ENCODE peak calls at places on chromosome 18, in seven cellular contexts. One of them, this sample, is unnamed.

GRCh38 chr18:12038082-12038660 is 55.5 kb upstream of the ANKRD62 start:
- DNase-seq in left lung: peak; percentile 79
- DNase-seq in IMR-90: no peak
- DNase-seq in psoas muscle: peak; percentile 39
- DNase-seq in fibroblast of lung: peak; percentile 41
- DNase-seq in cardiac muscle cell: no peak
- DNase-seq in CD8-positive, alpha-beta T cell: no peak
- DNase-seq in this sample: no peak

GRCh38 chr18:79766308-79766707 is 31.4 kb upstream of the KCNG2 start:
- DNase-seq in left lung: no peak
- DNase-seq in IMR-90: no peak
- DNase-seq in psoas muscle: no peak
- DNase-seq in fibroblast of lung: no peak
- DNase-seq in cardiac muscle cell: no peak
- DNase-seq in CD8-positive, alpha-beta T cell: no peak
- DNase-seq in this sample: no peak

GRCh38 chr18:55998071-55998522 is 410.1 kb upstream of the TCF4 start:
- DNase-seq in left lung: peak; percentile 41
- DNase-seq in IMR-90: peak; percentile 56
- DNase-seq in psoas muscle: no peak
- DNase-seq in fibroblast of lung: peak; percentile 69
- DNase-seq in cardiac muscle cell: peak; percentile 19
- DNase-seq in CD8-positive, alpha-beta T cell: no peak
- DNase-seq in this sample: peak; percentile 7

GRCh38 chr18:23837591-23837990 is 148.3 kb downstream of the LAMA3 start:
- DNase-seq in left lung: no peak
- DNase-seq in IMR-90: peak; percentile 86
- DNase-seq in psoas muscle: no peak
- DNase-seq in fibroblast of lung: peak; percentile 90
- DNase-seq in cardiac muscle cell: no peak
- DNase-seq in CD8-positive, alpha-beta T cell: no peak
- DNase-seq in this sample: peak; percentile 89

GRCh38 chr18:42784612-42785011 is 330.9 kb downstream of the RIT2 start:
- DNase-seq in left lung: no peak
- DNase-seq in IMR-90: no peak
- DNase-seq in psoas muscle: no peak
- DNase-seq in fibroblast of lung: peak; percentile 38
- DNase-seq in cardiac muscle cell: no peak
- DNase-seq in CD8-positive, alpha-beta T cell: no peak
- DNase-seq in this sample: no peak

GRCh38 chr18:30709598-30709997 is 332.9 kb downstream of the DSC3 start:
- DNase-seq in left lung: no peak
- DNase-seq in IMR-90: no peak
- DNase-seq in psoas muscle: no peak
- DNase-seq in fibroblast of lung: no peak
- DNase-seq in cardiac muscle cell: no peak
- DNase-seq in CD8-positive, alpha-beta T cell: no peak
- DNase-seq in this sample: no peak

GRCh38 chr18:28116461-28116860 is 60.5 kb downstream of the CDH2 start:
- DNase-seq in left lung: no peak
- DNase-seq in IMR-90: no peak
- DNase-seq in psoas muscle: no peak
- DNase-seq in fibroblast of lung: no peak
- DNase-seq in cardiac muscle cell: no peak
- DNase-seq in CD8-positive, alpha-beta T cell: no peak
- DNase-seq in this sample: no peak

GRCh38 chr18:80120932-80121331 is 11.9 kb downstream of the ADNP2 start:
- DNase-seq in left lung: no peak
- DNase-seq in IMR-90: no peak
- DNase-seq in psoas muscle: no peak
- DNase-seq in fibroblast of lung: no peak
- DNase-seq in cardiac muscle cell: no peak
- DNase-seq in CD8-positive, alpha-beta T cell: no peak
- DNase-seq in this sample: no peak

GRCh38 chr18:56382541-56382940 is 255.9 kb downstream of the TXNL1 start:
- DNase-seq in left lung: no peak
- DNase-seq in IMR-90: no peak
- DNase-seq in psoas muscle: no peak
- DNase-seq in fibroblast of lung: peak; percentile 70
- DNase-seq in cardiac muscle cell: peak; percentile 54
- DNase-seq in CD8-positive, alpha-beta T cell: no peak
- DNase-seq in this sample: no peak

GRCh38 chr18:79580481-79581171 is 99.0 kb upstream of the CTDP1 start:
- DNase-seq in left lung: no peak
- DNase-seq in IMR-90: no peak
- DNase-seq in psoas muscle: no peak
- DNase-seq in fibroblast of lung: no peak
- DNase-seq in cardiac muscle cell: no peak
- DNase-seq in CD8-positive, alpha-beta T cell: no peak
- DNase-seq in this sample: no peak

GRCh38 chr18:56851774-56852173 is 200.6 kb downstream of the WDR7 start:
- DNase-seq in left lung: no peak
- DNase-seq in IMR-90: no peak
- DNase-seq in psoas muscle: no peak
- DNase-seq in fibroblast of lung: no peak
- DNase-seq in cardiac muscle cell: no peak
- DNase-seq in CD8-positive, alpha-beta T cell: no peak
- DNase-seq in this sample: no peak

GRCh38 chr18:58934933-58935577 is 70.4 kb downstream of the ZNF532 start:
- DNase-seq in left lung: no peak
- DNase-seq in IMR-90: no peak
- DNase-seq in psoas muscle: no peak
- DNase-seq in fibroblast of lung: no peak
- DNase-seq in cardiac muscle cell: no peak
- DNase-seq in CD8-positive, alpha-beta T cell: no peak
- DNase-seq in this sample: no peak

GRCh38 chr18:58929206-58929605 is 64.5 kb downstream of the ZNF532 start:
- DNase-seq in left lung: no peak
- DNase-seq in IMR-90: no peak
- DNase-seq in psoas muscle: no peak
- DNase-seq in fibroblast of lung: no peak
- DNase-seq in cardiac muscle cell: no peak
- DNase-seq in CD8-positive, alpha-beta T cell: no peak
- DNase-seq in this sample: no peak

GRCh38 chr18:58937204-58937603 is 72.5 kb downstream of the ZNF532 start:
- DNase-seq in left lung: no peak
- DNase-seq in IMR-90: peak; percentile 70
- DNase-seq in psoas muscle: no peak
- DNase-seq in fibroblast of lung: peak; percentile 67
- DNase-seq in cardiac muscle cell: no peak
- DNase-seq in CD8-positive, alpha-beta T cell: no peak
- DNase-seq in this sample: peak; percentile 34

GRCh38 chr18:58937913-58938312 is 73.2 kb downstream of the ZNF532 start:
- DNase-seq in left lung: no peak
- DNase-seq in IMR-90: peak; percentile 30
- DNase-seq in psoas muscle: no peak
- DNase-seq in fibroblast of lung: peak; percentile 31
- DNase-seq in cardiac muscle cell: no peak
- DNase-seq in CD8-positive, alpha-beta T cell: no peak
- DNase-seq in this sample: peak; percentile 51

GRCh38 chr18:58934356-58934755 is 69.7 kb downstream of the ZNF532 start:
- DNase-seq in left lung: no peak
- DNase-seq in IMR-90: no peak
- DNase-seq in psoas muscle: no peak
- DNase-seq in fibroblast of lung: no peak
- DNase-seq in cardiac muscle cell: no peak
- DNase-seq in CD8-positive, alpha-beta T cell: no peak
- DNase-seq in this sample: no peak
- H3K27ac ChIP-seq in left lung: no peak overlapping the region
- H3K27ac ChIP-seq in IMR-90: no peak overlapping the region
- H3K27ac ChIP-seq in psoas muscle: no peak overlapping the region
- H3K27ac ChIP-seq in fibroblast of lung: no peak overlapping the region
- H3K27ac ChIP-seq in cardiac muscle cell: peak overlapping the region; percentile 17
- H3K27ac ChIP-seq in CD8-positive, alpha-beta T cell: no peak overlapping the region
- H3K27ac ChIP-seq in this sample: no peak overlapping the region

GRCh38 chr18:9684901-9685738 is 23.0 kb upstream of the RAB31 start:
- DNase-seq in left lung: no peak
- DNase-seq in IMR-90: peak; percentile 64
- DNase-seq in psoas muscle: peak; percentile 51
- DNase-seq in fibroblast of lung: peak; percentile 81
- DNase-seq in cardiac muscle cell: no peak
- DNase-seq in CD8-positive, alpha-beta T cell: no peak
- DNase-seq in this sample: no peak
- H3K4me3 ChIP-seq in left lung: no peak overlapping the region
- H3K4me3 ChIP-seq in IMR-90: no peak overlapping the region
- H3K4me3 ChIP-seq in psoas muscle: no peak overlapping the region
- H3K4me3 ChIP-seq in fibroblast of lung: no peak overlapping the region
- H3K4me3 ChIP-seq in cardiac muscle cell: no peak overlapping the region
- H3K4me3 ChIP-seq in CD8-positive, alpha-beta T cell: no peak overlapping the region
- H3K4me3 ChIP-seq in this sample: no peak overlapping the region

GRCh38 chr18:46474487-46475366 is 182.3 kb downstream of the LOXHD1 start:
- DNase-seq in left lung: no peak
- DNase-seq in IMR-90: no peak
- DNase-seq in psoas muscle: no peak
- DNase-seq in fibroblast of lung: no peak
- DNase-seq in cardiac muscle cell: peak; percentile 23
- DNase-seq in CD8-positive, alpha-beta T cell: no peak
- DNase-seq in this sample: no peak

GRCh38 chr18:46471809-46472498 is 185.1 kb downstream of the LOXHD1 start:
- DNase-seq in left lung: no peak
- DNase-seq in IMR-90: no peak
- DNase-seq in psoas muscle: no peak
- DNase-seq in fibroblast of lung: no peak
- DNase-seq in cardiac muscle cell: no peak
- DNase-seq in CD8-positive, alpha-beta T cell: no peak
- DNase-seq in this sample: no peak

GRCh38 chr18:46468431-46469180 is 188.4 kb downstream of the LOXHD1 start:
- DNase-seq in left lung: no peak
- DNase-seq in IMR-90: no peak
- DNase-seq in psoas muscle: no peak
- DNase-seq in fibroblast of lung: no peak
- DNase-seq in cardiac muscle cell: no peak
- DNase-seq in CD8-positive, alpha-beta T cell: no peak
- DNase-seq in this sample: no peak

GRCh38 chr18:46469186-46469915 is 187.7 kb downstream of the LOXHD1 start:
- DNase-seq in left lung: no peak
- DNase-seq in IMR-90: no peak
- DNase-seq in psoas muscle: no peak
- DNase-seq in fibroblast of lung: peak; percentile 23
- DNase-seq in cardiac muscle cell: peak; percentile 28
- DNase-seq in CD8-positive, alpha-beta T cell: no peak
- DNase-seq in this sample: no peak

DNA sequence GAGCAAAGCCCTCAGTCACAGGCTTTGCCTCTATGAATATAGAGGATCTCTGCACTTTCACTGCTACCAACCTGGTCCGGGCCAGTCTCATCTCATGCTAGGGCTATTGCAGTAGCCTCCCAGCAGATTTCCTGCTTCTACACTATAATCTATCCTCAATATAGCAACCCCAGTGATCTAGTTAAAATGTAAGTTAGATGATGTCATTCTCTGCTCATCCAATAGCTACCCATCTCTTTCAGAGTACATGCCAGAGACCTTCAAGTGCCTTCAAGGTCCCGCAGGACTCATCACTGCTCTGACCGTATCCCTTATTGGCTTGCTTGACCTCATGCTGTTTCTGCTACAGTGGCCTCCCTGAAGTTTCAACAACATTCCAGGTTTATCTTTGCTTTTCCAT is 186.3 kb downstream of the LOXHD1 start:
- DNase-seq in left lung: no peak
- DNase-seq in IMR-90: no peak
- DNase-seq in psoas muscle: no peak
- DNase-seq in fibroblast of lung: no peak
- DNase-seq in cardiac muscle cell: no peak
- DNase-seq in CD8-positive, alpha-beta T cell: no peak
- DNase-seq in this sample: no peak
- H3K27me3 ChIP-seq in left lung: no peaks in the 10 kb centered on the region
- H3K27me3 ChIP-seq in IMR-90: no peaks in the 10 kb centered on the region
- H3K27me3 ChIP-seq in psoas muscle: no peaks in the 10 kb centered on the region
- H3K27me3 ChIP-seq in fibroblast of lung: no peaks in the 10 kb centered on the region
- H3K27me3 ChIP-seq in cardiac muscle cell: no peaks in the 10 kb centered on the region
- H3K27me3 ChIP-seq in CD8-positive, alpha-beta T cell: no peaks in the 10 kb centered on the region
- H3K27me3 ChIP-seq in this sample: no peaks in the 10 kb centered on the region

GRCh38 chr18:48857023-48857694 is 93.6 kb downstream of the SMAD7 start:
- DNase-seq in left lung: no peak
- DNase-seq in IMR-90: no peak
- DNase-seq in psoas muscle: no peak
- DNase-seq in fibroblast of lung: no peak
- DNase-seq in cardiac muscle cell: no peak
- DNase-seq in CD8-positive, alpha-beta T cell: no peak
- DNase-seq in this sample: no peak

GRCh38 chr18:48858676-48859075 is 92.1 kb downstream of the SMAD7 start:
- DNase-seq in left lung: no peak
- DNase-seq in IMR-90: no peak
- DNase-seq in psoas muscle: no peak
- DNase-seq in fibroblast of lung: no peak
- DNase-seq in cardiac muscle cell: no peak
- DNase-seq in CD8-positive, alpha-beta T cell: no peak
- DNase-seq in this sample: no peak

GRCh38 chr18:48860276-48861180 is 90.2 kb downstream of the SMAD7 start:
- DNase-seq in left lung: no peak
- DNase-seq in IMR-90: no peak
- DNase-seq in psoas muscle: no peak
- DNase-seq in fibroblast of lung: no peak
- DNase-seq in cardiac muscle cell: no peak
- DNase-seq in CD8-positive, alpha-beta T cell: no peak
- DNase-seq in this sample: no peak

GRCh38 chr18:48861181-48861715 is 89.5 kb downstream of the SMAD7 start:
- DNase-seq in left lung: no peak
- DNase-seq in IMR-90: no peak
- DNase-seq in psoas muscle: no peak
- DNase-seq in fibroblast of lung: no peak
- DNase-seq in cardiac muscle cell: no peak
- DNase-seq in CD8-positive, alpha-beta T cell: no peak
- DNase-seq in this sample: no peak

DNA sequence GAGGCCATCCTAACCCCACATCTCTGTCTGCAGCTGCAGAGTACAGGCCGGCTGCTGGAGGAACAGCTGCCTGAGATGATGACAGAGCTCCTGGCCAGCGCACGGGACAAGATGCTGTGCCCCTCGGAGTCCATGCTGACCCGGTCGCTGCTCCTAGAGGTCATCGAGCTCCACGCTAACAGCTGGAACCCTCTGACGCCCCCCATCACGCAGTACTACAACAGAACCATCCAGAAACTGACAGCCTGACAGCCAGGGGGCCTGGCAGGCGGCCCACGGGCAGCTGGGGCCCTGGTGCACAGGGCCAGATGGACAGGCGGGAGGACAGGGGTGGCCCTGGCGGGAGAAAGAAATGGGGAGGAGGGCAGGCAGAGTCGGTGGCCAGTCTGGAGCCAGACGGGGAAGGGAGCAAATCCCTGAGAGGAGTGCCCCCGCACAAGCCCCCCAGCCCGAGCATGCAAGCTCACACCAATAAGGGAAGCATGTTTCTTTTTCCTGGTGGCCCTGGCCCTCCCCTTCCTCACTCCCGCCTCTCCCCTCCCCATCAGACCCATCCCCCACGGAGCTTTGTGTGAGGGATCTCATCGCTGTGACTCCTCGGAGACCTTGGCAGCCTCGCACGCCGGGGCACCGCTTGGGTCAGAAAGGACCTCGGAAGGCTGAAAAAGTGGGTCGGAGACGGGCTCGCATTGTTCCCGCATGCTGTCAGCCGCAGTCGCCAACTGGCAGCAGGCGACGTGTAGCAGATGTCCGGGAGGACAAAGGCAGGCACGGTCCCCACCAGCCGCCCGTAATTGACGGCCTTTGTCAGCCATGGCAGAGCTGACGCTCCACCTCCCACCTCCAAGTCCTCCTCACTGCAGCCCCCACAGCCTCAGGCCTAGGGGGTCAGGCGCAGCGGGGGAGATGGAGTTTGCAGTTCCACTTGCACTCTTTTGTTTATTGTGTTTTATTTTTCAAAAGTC is 91.2 kb downstream of the SMAD7 start:
- DNase-seq in left lung: no peak
- DNase-seq in IMR-90: no peak
- DNase-seq in psoas muscle: peak; percentile 42
- DNase-seq in fibroblast of lung: no peak
- DNase-seq in cardiac muscle cell: peak; percentile 23
- DNase-seq in CD8-positive, alpha-beta T cell: no peak
- DNase-seq in this sample: no peak
- H3K27ac ChIP-seq in left lung: no peak overlapping the region
- H3K27ac ChIP-seq in IMR-90: no peak overlapping the region
- H3K27ac ChIP-seq in psoas muscle: no peak overlapping the region
- H3K27ac ChIP-seq in fibroblast of lung: no peak overlapping the region
- H3K27ac ChIP-seq in cardiac muscle cell: peak overlapping the region; percentile 13
- H3K27ac ChIP-seq in CD8-positive, alpha-beta T cell: no peak overlapping the region
- H3K27ac ChIP-seq in this sample: no peak overlapping the region